ENCODE peak calls at places on chromosomes 11 and 22, in ten cellular contexts. D is stomach, Q is body of pancreas, S is lower leg skin, B is adrenal gland, A is spleen, W is transverse colon, P is gastrocnemius medialis, V is IMR-90, I is uterus. R is an unnamed sample.

GRCh38 chr11:76013526-76013925 is 192.8 kb downstream of the WNT11 start:
- DNase-seq in W (no peak), A (no peak), S (no peak), V (no peak), I (no peak), P (no peak), D (no peak), Q (no peak), B (no peak), R (peak; percentile 55)

GRCh38 chr11:60835472-60835871 is 6.4 kb upstream of the CCDC86 start:
- DNase-seq in D (no peak), V (peak; percentile 47), I (no peak), W (no peak), Q (no peak), P (no peak), S (no peak), B (no peak), A (no peak), R (no peak)

GRCh38 chr11:13324709-13325108 is 47.1 kb downstream of the BMAL1 start:
- DNase-seq in V (no peak), W (no peak), D (no peak), Q (no peak), P (no peak), S (no peak), A (no peak), I (no peak), B (no peak), R (no peak)

GRCh38 chr22:46060292-46061123 is 83.5 kb upstream of the WNT7B start:
- DNase-seq in P (no peak), A (no peak), W (no peak), S (no peak), Q (peak; percentile 12), D (peak; percentile 23), V (no peak), B (no peak), I (no peak), R (no peak)

GRCh38 chr11:70901951-70902521 is 350.3 kb downstream of the SHANK2 start:
- DNase-seq in P (no peak), W (no peak), Q (no peak), D (no peak), I (no peak), V (peak; percentile 7), A (peak; percentile 66), S (no peak), B (no peak), R (peak; percentile 50)

GRCh38 chr11:19116315-19116970 is 525 bp upstream of the ZDHHC13 start:
- DNase-seq in Q (no peak), S (no peak), I (no peak), W (no peak), D (no peak), B (no peak), P (no peak), V (no peak), A (peak; percentile 69), R (peak; percentile 22)

GRCh38 chr11:125922156-125922555 is 17.8 kb downstream of the DDX25 start:
- DNase-seq in A (no peak), V (no peak), D (no peak), B (no peak), W (no peak), Q (no peak), P (no peak), I (no peak), S (no peak), R (no peak)

GRCh38 chr11:35367491-35367890 is 51.9 kb downstream of the SLC1A2 start:
- DNase-seq in V (peak; percentile 92), B (peak; percentile 69), I (no peak), A (no peak), W (no peak), P (peak; percentile 43), D (no peak), S (no peak), Q (no peak), R (no peak)

GRCh38 chr11:27894552-27894951 is 194.3 kb upstream of the BDNF start:
- DNase-seq in I (no peak), P (no peak), A (no peak), S (no peak), Q (no peak), D (no peak), W (no peak), B (no peak), V (no peak), R (peak; percentile 71)

GRCh38 chr22:33018232-33018864 is 39.8 kb downstream of the SYN3 start:
- DNase-seq in B (peak; percentile 58), V (peak; percentile 29), W (peak; percentile 39), S (no peak), P (no peak), I (peak; percentile 53), A (no peak), Q (peak; percentile 64), D (peak; percentile 71), R (peak; percentile 43)

GRCh38 chr11:98601181-98601773 is 419.5 kb upstream of the CNTN5 start:
- DNase-seq in D (no peak), S (no peak), A (no peak), B (no peak), W (peak; percentile 7), Q (no peak), P (no peak), V (no peak), I (no peak), R (peak; percentile 3)

DNA sequence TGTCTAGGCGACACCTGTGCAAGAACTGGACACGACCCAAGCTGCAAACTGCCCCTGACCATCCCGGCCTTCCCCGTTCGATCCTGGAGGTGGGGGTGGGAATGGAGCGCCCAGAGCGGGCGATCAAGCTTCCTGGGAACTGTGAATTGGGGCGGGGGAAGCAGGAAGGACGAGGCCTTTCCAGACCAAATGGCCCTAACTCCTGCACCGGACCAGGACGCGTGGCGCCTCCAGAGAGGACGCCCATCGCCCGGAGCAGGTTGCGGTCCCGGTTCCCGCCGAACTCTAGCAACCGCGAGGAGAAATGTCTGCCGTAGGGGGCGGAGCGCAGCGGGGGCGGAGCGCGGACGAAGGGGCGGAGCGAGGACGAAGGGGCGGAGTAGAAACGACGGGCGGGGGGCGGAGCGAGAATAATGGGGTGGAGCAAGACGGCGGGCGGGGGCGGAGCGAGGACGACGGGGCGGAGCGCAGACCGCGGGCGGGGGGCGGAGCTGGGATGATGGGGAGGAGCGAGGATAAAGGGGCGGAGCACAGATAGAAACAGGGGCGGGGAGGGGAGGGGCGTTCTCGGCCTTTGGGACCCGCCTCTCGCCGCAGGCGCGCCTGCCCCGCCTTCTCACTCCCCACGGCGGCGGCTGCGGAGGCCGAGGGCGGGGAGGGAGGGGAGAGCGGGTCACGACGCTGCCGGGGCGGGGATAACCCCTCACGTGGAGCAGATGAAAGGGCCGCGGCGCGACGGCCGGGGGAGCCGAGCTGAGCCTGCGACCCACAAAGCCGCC is at the start of gene ZNRF3:
- DNase-seq in S (peak; percentile 87), I (peak; percentile 90), A (peak; percentile 97), W (peak; percentile 95), D (peak; percentile 95), Q (peak; percentile 95), V (peak; percentile 91), B (peak; percentile 92), P (peak; percentile 89), R (peak; percentile 91)
- TF ChIP-seq POLR2A in S (no peak), I (peak; percentile 65), A (no peak), W (peak; percentile 12), D (no peak), Q (peak; percentile 32), V (peak; percentile 41), B (peak; percentile 76), P (peak; percentile 83), R (peak; percentile 74)

GRCh38 chr22:22371031-22371541 is 126.5 kb downstream of the VPREB1 start:
- DNase-seq in V (no peak), A (no peak), S (no peak), I (no peak), Q (no peak), P (no peak), B (peak; percentile 33), W (no peak), D (no peak), R (peak; percentile 13)

GRCh38 chr22:22366478-22366988 is 121.9 kb downstream of the VPREB1 start:
- DNase-seq in S (no peak), B (no peak), P (no peak), V (no peak), A (no peak), D (no peak), Q (no peak), W (no peak), I (no peak), R (no peak)

GRCh38 chr22:22369962-22370265 is 125.3 kb downstream of the VPREB1 start:
- DNase-seq in V (no peak), A (no peak), I (no peak), P (no peak), S (peak; percentile 28), W (no peak), B (no peak), Q (no peak), D (no peak), R (no peak)

GRCh38 chr22:22372063-22372462 is 127.5 kb downstream of the VPREB1 start:
- DNase-seq in V (no peak), Q (no peak), I (no peak), P (no peak), B (no peak), W (no peak), D (no peak), A (no peak), S (no peak), R (no peak)

GRCh38 chr22:22368516-22368915 is 123.9 kb downstream of the VPREB1 start:
- DNase-seq in I (no peak), P (no peak), S (no peak), A (no peak), W (no peak), Q (no peak), V (no peak), B (no peak), D (no peak), R (no peak)
- H3K4me3 ChIP-seq in I (no peak overlapping the region), P (no peak overlapping the region), S (no peak overlapping the region), A (no peak overlapping the region), W (no peak overlapping the region), Q (no peak overlapping the region), V (no peak overlapping the region), B (no peak overlapping the region), D (no peak overlapping the region), R (no peak overlapping the region)

GRCh38 chr11:74932797-74933196 is 16.1 kb downstream of the XRRA1 start:
- DNase-seq in W (no peak), P (no peak), B (no peak), I (no peak), V (peak; percentile 95), Q (no peak), S (no peak), A (no peak), D (no peak), R (no peak)
- TF ChIP-seq POLR2A in W (no peak), P (no peak), B (no peak), I (no peak), V (no peak), Q (no peak), S (no peak), A (no peak), D (no peak), R (no peak)

GRCh38 chr22:37244114-37244921 is at the start of gene RAC2:
- DNase-seq in I (peak; percentile 29), D (peak; percentile 78), S (peak; percentile 55), P (peak; percentile 22), B (peak; percentile 56), Q (peak; percentile 54), W (peak; percentile 92), A (peak; percentile 99), V (peak; percentile 57), R (peak; percentile 98)
- H3K4me3 ChIP-seq in I (no peak within 1 kb of the TSS), D (peak within 1 kb of the TSS; percentile 43), S (peak within 1 kb of the TSS; percentile 4), P (no peak within 1 kb of the TSS), B (no peak within 1 kb of the TSS), Q (no peak within 1 kb of the TSS), W (peak within 1 kb of the TSS; percentile 7), A (peak within 1 kb of the TSS; percentile 83), V (peak within 1 kb of the TSS; percentile 34), R (peak within 1 kb of the TSS; percentile 85)

GRCh38 chr22:36383110-36383581 is 4.6 kb downstream of the MYH9 start:
- DNase-seq in S (no peak), A (peak; percentile 85), Q (peak; percentile 52), D (peak; percentile 68), V (peak; percentile 94), W (peak; percentile 83), B (no peak), I (no peak), P (no peak), R (peak; percentile 37)
- TF ChIP-seq POLR2A in S (no peak), A (no peak), Q (peak; percentile 24), D (no peak), V (peak; percentile 34), W (peak; percentile 17), B (no peak), I (peak; percentile 14), P (no peak), R (no peak)

R was measured in NB4.